ENCODE peak calls at places on chromosomes 6 and 20, in seven cellular contexts. D, M, J, A, N, R and C are unnamed samples. For H3K4me1, the result is how much of the 10 kb centered on the place peaks cover.

GRCh38 chr20:25257756-25258462 is 10.0 kb downstream of the PYGB start:
- DNase-seq in M (no peak), R (no peak), D (no peak), J (no peak), N (no peak), A (no peak), C (no peak)

GRCh38 chr6:112690497-112691202 is 343.5 kb downstream of the RFPL4B start:
- DNase-seq in D (no peak), R (no peak), N (no peak), J (no peak), M (no peak), A (no peak), C (no peak)

GRCh38 chr6:135236732-135237131 is 55.6 kb downstream of the MYB start:
- DNase-seq in R (no peak), N (no peak), D (no peak), A (no peak), M (no peak), J (no peak), C (no peak)

GRCh38 chr20:25668446-25668845 is 28.2 kb downstream of the ZNF337 start:
- DNase-seq in N (no peak), M (no peak), D (no peak), J (no peak), R (no peak), A (no peak), C (no peak)

GRCh38 chr20:49541733-49542513 is 26.0 kb downstream of the PTGIS start:
- DNase-seq in N (peak), J (peak), R (peak), M (peak), A (peak), D (peak), C (peak)

GRCh38 chr6:24666097-24666615 is 543 bp downstream of the TDP2 start:
- DNase-seq in R (peak), J (no peak), N (peak), D (peak), A (no peak), M (peak), C (peak)

GRCh38 chr20:11041396-11041795 is 367.6 kb upstream of the JAG1 start:
- DNase-seq in A (no peak), M (no peak), R (no peak), J (no peak), N (no peak), D (no peak), C (no peak)

GRCh38 chr20:6595704-6596103 is 171.8 kb upstream of the BMP2 start:
- DNase-seq in N (no peak), A (no peak), R (no peak), M (no peak), J (no peak), D (no peak), C (no peak)

GRCh38 chr6:101080597-101080996 is 199.5 kb upstream of the ASCC3 start:
- DNase-seq in J (no peak), N (no peak), R (no peak), A (no peak), D (no peak), M (no peak), C (no peak)

GRCh38 chr20:19833395-19833794 is 75.3 kb downstream of the RIN2 start:
- DNase-seq in M (no peak), A (no peak), D (no peak), N (no peak), R (no peak), J (no peak), C (no peak)

GRCh38 chr6:154284313-154284853 is 72.2 kb downstream of the IPCEF1 start:
- DNase-seq in A (no peak), N (no peak), M (no peak), D (no peak), R (no peak), J (no peak), C (no peak)

GRCh38 chr6:105300090-105300489 is 102.8 kb downstream of the PREP start:
- DNase-seq in D (no peak), R (no peak), A (no peak), M (no peak), J (no peak), N (no peak), C (no peak)

GRCh38 chr6:16961577-16961976 is 140.3 kb upstream of the STMND1 start:
- DNase-seq in M (no peak), D (no peak), J (no peak), A (no peak), N (no peak), R (no peak), C (no peak)

GRCh38 chr6:152952866-152953509 is 29.9 kb downstream of the FBXO5 start:
- DNase-seq in J (peak), N (no peak), D (no peak), M (no peak), A (no peak), R (no peak), C (no peak)

GRCh38 chr6:122482750-122483080 is 11.1 kb upstream of the SERINC1 start:
- DNase-seq in M (no peak), R (no peak), J (no peak), D (no peak), N (no peak), A (no peak), C (no peak)

GRCh38 chr6:136696238-136696637 is 96.0 kb downstream of the MAP3K5 start:
- DNase-seq in D (no peak), M (peak), J (no peak), N (no peak), A (no peak), R (peak), C (no peak)

GRCh38 chr6:12297363-12298016 is 7.3 kb downstream of the EDN1 start:
- DNase-seq in D (no peak), J (peak), M (no peak), R (no peak), N (no peak), A (no peak), C (no peak)

GRCh38 chr6:33176906-33177305 is 15.4 kb downstream of the COL11A2 start:
- DNase-seq in A (no peak), R (no peak), N (no peak), J (no peak), D (no peak), M (no peak), C (no peak)

GRCh38 chr6:28981391-28981832 is 23.7 kb downstream of the ZNF311 start:
- DNase-seq in R (peak), N (peak), D (peak), M (peak), J (peak), A (peak), C (peak)

GRCh38 chr20:32829291-32830005 is 9.7 kb downstream of the MAPRE1 start:
- DNase-seq in R (no peak), D (no peak), J (no peak), M (no peak), N (no peak), A (no peak), C (no peak)

GRCh38 chr6:150403458-150404245 is 34.8 kb downstream of the IYD start:
- DNase-seq in D (no peak), N (no peak), M (no peak), R (no peak), A (no peak), J (no peak), C (no peak)

GRCh38 chr6:132669690-132670291 is 10.8 kb upstream of the TAAR1 start:
- DNase-seq in M (no peak), J (peak), R (no peak), D (no peak), N (no peak), A (no peak), C (no peak)

GRCh38 chr20:36493013-36493800 is 48.1 kb upstream of the MYL9 start:
- DNase-seq in R (peak), A (no peak), D (no peak), J (no peak), N (no peak), M (no peak), C (no peak)

GRCh38 chr20:32522775-32523612 is 62.1 kb downstream of the NOL4L start:
- DNase-seq in N (no peak), A (no peak), M (no peak), D (no peak), R (no peak), J (peak), C (no peak)

GRCh38 chr6:144007455-144007778 is 642 bp downstream of the PLAGL1 start:
- DNase-seq in M (no peak), D (no peak), J (no peak), R (no peak), N (no peak), A (no peak), C (no peak)

GRCh38 chr6:1296542-1296941 is 15.4 kb upstream of the FOXQ1 start:
- DNase-seq in D (no peak), J (no peak), R (no peak), A (no peak), M (no peak), N (no peak), C (no peak)

GRCh38 chr6:13304580-13305255 is 23.6 kb downstream of the TBC1D7 start:
- DNase-seq in J (no peak), N (no peak), A (no peak), R (no peak), M (no peak), D (no peak), C (no peak)

GRCh38 chr20:3307078-3307477 is 68.1 kb upstream of the SLC4A11 start:
- DNase-seq in D (no peak), J (no peak), A (no peak), R (peak), M (no peak), N (no peak), C (no peak)

GRCh38 chr20:35991142-35991771 is 22.9 kb downstream of the CNBD2 start:
- DNase-seq in J (peak), M (no peak), D (no peak), R (no peak), N (peak), A (no peak), C (no peak)

GRCh38 chr6:137237413-137238170 is 18.4 kb upstream of the IFNGR1 start:
- DNase-seq in R (peak), N (no peak), D (no peak), M (no peak), A (no peak), J (peak), C (no peak)

GRCh38 chr20:8326899-8327298 is 194.8 kb downstream of the PLCB1 start:
- DNase-seq in M (no peak), R (no peak), J (no peak), A (no peak), D (no peak), N (no peak), C (no peak)

GRCh38 chr6:130676077-130676772 is 151.0 kb upstream of the SMLR1 start:
- DNase-seq in A (no peak), R (no peak), M (peak), J (no peak), N (no peak), D (no peak), C (no peak)

GRCh38 chr6:14520536-14520935 is 403.0 kb downstream of the CD83 start:
- DNase-seq in N (no peak), D (no peak), J (no peak), R (no peak), A (no peak), M (no peak), C (no peak)

GRCh38 chr6:106894978-106895702 is 79.4 kb downstream of the CD24 start:
- DNase-seq in J (peak), R (no peak), D (no peak), M (no peak), N (peak), A (no peak), C (no peak)

GRCh38 chr20:57772349-57772964 is 62.6 kb upstream of the PMEPA1 start:
- DNase-seq in A (no peak), R (no peak), M (no peak), D (peak), N (no peak), J (no peak), C (no peak)

GRCh38 chr6:30814137-30815084 is 69.9 kb upstream of the DDR1 start:
- DNase-seq in A (no peak), J (no peak), D (peak), N (peak), M (no peak), R (peak), C (no peak)

GRCh38 chr6:56399672-56400263 is 152.4 kb upstream of the COL21A1 start:
- DNase-seq in A (no peak), M (no peak), D (peak), R (no peak), N (no peak), J (peak), C (peak)

GRCh38 chr6:108575905-108576494 is 15.3 kb downstream of the FOXO3 start:
- DNase-seq in R (no peak), D (no peak), A (no peak), J (no peak), N (no peak), M (no peak), C (no peak)
- H3K4me1 ChIP-seq in R (half or more), D (under half), A (under half), J (under half), N (half or more), M (under half), C (under half)

GRCh38 chr6:43790031-43790430 is 20.0 kb downstream of the VEGFA start:
- DNase-seq in J (no peak), A (no peak), R (peak), N (no peak), D (no peak), M (peak), C (no peak)
- H3K27ac ChIP-seq in J (no peak), A (peak), R (peak), N (peak), D (peak), M (no peak), C (no peak)

GRCh38 chr6:2971420-2972218 is at the start of gene SERPINB6:
- DNase-seq in D (peak), A (peak), R (peak), N (peak), M (peak), J (peak), C (peak)
- TF ChIP-seq POLR2A in D (peak), A (peak), R (no peak), N (no peak), M (peak), J (no peak), C (peak)

DNA sequence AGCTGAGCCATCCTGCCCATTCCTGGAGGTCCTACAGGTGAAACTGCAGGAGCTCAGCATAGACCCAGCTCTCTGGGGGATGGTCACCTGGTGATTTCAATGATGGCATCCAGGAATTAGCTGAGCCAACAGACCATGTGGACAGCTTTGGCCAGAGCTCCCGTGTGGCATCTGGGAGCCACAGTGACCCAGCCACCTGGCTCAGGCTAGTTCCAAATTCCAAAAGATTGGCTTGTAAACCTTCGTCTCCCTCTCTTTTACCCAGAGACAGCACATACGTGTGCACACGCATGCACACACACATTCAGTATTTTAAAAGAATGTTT is 44.0 kb downstream of the SIRPA start:
- DNase-seq in N (no peak), R (peak), J (no peak), M (no peak), A (no peak), D (no peak), C (peak)
- H3K4me1 ChIP-seq in N (under half), R (under half), J (under half), M (under half), A (under half), D (under half), C (half or more)

DNA sequence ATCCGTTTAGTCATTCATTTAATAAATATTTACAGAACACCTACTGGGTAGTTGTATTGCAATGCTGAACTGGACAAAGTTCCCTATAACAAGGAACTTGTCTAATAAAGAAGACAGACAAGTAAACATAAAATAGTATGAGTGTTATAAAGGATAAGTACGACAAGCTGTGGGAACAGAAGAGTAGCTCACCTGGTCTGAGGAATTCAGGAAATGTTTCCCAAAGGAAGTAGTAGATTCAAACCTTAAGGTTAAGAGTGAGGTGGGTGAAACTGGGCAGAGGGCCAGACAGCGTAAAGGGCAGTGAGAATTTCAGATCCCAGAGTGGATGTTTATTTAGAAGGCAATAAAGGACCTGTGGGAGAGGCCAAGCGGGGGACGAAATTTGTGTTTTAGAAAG is 72.3 kb upstream of the CD2AP start:
- DNase-seq in J (no peak), N (peak), R (no peak), A (no peak), D (peak), M (no peak), C (no peak)
- H3K27ac ChIP-seq in J (no peak), N (peak), R (no peak), A (no peak), D (peak), M (no peak), C (no peak)

DNA sequence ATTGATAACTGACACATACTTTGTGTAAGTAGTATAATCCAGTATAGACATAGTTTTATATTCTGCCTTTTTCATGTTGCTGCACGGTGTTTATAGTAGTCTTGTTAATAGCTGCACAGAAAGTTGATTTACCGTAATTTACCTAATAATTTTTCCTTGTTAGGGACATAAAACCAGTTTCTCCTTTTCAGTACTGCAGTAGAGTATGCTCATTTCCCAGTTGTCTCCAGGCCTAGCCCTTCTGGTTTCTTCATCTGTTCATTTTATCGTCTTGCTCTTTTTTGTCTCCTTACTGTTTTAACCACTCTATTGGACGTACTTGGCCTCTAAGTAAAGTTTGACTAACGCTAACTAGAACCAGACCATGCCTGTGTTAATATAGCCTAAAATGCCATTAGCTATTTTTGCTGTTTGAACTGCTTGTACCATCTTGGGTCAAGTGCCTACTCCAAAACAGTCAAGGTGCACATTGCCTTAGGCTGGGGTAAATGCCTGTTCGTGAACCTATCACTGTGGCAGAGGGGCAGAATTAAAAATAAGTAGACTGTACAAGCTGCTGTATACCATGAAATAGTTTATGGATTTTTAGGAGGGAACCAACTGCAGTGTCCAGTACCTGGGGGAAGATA is 34.8 kb downstream of the CDS2 start:
- DNase-seq in A (no peak), D (no peak), J (no peak), N (no peak), R (no peak), M (no peak), C (no peak)
- TF ChIP-seq POLR2A in A (no peak), D (no peak), J (no peak), N (no peak), R (no peak), M (no peak), C (no peak)